ENCODE peak calls at places on chromosomes 1 and 21, in four cellular contexts. One of them, this sample, is unnamed.

GRCh38 chr21:34639882-34640788 is 25.2 kb upstream of the RCAN1 start:
- DNase-seq in Peyer's patch: no peak
- DNase-seq in DND-41: peak
- DNase-seq in astrocyte of the cerebellum: no peak
- DNase-seq in this sample: no peak

GRCh38 chr1:214215583-214215982 is 65.4 kb upstream of the SMYD2 start:
- DNase-seq in Peyer's patch: no peak
- DNase-seq in DND-41: no peak
- DNase-seq in astrocyte of the cerebellum: no peak
- DNase-seq in this sample: no peak

GRCh38 chr21:34132905-34133304 is 59.5 kb downstream of the MRPS6 start:
- DNase-seq in Peyer's patch: no peak
- DNase-seq in DND-41: no peak
- DNase-seq in astrocyte of the cerebellum: no peak
- DNase-seq in this sample: no peak

GRCh38 chr1:63795455-63795854 is 21.6 kb downstream of the ROR1 start:
- DNase-seq in Peyer's patch: no peak
- DNase-seq in DND-41: no peak
- DNase-seq in astrocyte of the cerebellum: no peak
- DNase-seq in this sample: no peak

GRCh38 chr1:181127898-181128453 is 39.5 kb downstream of the IER5 start:
- DNase-seq in Peyer's patch: no peak
- DNase-seq in DND-41: no peak
- DNase-seq in astrocyte of the cerebellum: no peak
- DNase-seq in this sample: no peak

GRCh38 chr1:173393655-173393993 is 83.5 kb upstream of the PRDX6 start:
- DNase-seq in Peyer's patch: no peak
- DNase-seq in DND-41: no peak
- DNase-seq in astrocyte of the cerebellum: no peak
- DNase-seq in this sample: peak

GRCh38 chr1:75134656-75134938 is 409 bp downstream of the LHX8 start:
- DNase-seq in Peyer's patch: no peak
- DNase-seq in DND-41: no peak
- DNase-seq in astrocyte of the cerebellum: no peak
- DNase-seq in this sample: no peak

GRCh38 chr1:59751801-59752200 is 62.9 kb upstream of the HOOK1 start:
- DNase-seq in Peyer's patch: no peak
- DNase-seq in DND-41: no peak
- DNase-seq in astrocyte of the cerebellum: no peak
- DNase-seq in this sample: no peak

GRCh38 chr1:54332781-54333585 is 73.2 kb downstream of the SSBP3 start:
- DNase-seq in Peyer's patch: no peak
- DNase-seq in DND-41: no peak
- DNase-seq in astrocyte of the cerebellum: no peak
- DNase-seq in this sample: no peak

GRCh38 chr1:79556189-79556588 is 549.7 kb upstream of the ADGRL4 start:
- DNase-seq in Peyer's patch: no peak
- DNase-seq in DND-41: no peak
- DNase-seq in astrocyte of the cerebellum: no peak
- DNase-seq in this sample: no peak

GRCh38 chr1:22850681-22851080 is 122.0 kb downstream of the LACTBL1 start:
- DNase-seq in Peyer's patch: peak
- DNase-seq in DND-41: no peak
- DNase-seq in astrocyte of the cerebellum: no peak
- DNase-seq in this sample: no peak

GRCh38 chr1:99748419-99748818 is 18.0 kb downstream of the FRRS1 start:
- DNase-seq in Peyer's patch: peak
- DNase-seq in DND-41: no peak
- DNase-seq in astrocyte of the cerebellum: no peak
- DNase-seq in this sample: no peak

GRCh38 chr21:21111309-21111920 is 113.2 kb downstream of the NCAM2 start:
- DNase-seq in Peyer's patch: no peak
- DNase-seq in DND-41: no peak
- DNase-seq in astrocyte of the cerebellum: no peak
- DNase-seq in this sample: no peak

GRCh38 chr1:90820727-90821126 is 103.6 kb upstream of the BARHL2 start:
- DNase-seq in Peyer's patch: no peak
- DNase-seq in DND-41: no peak
- DNase-seq in astrocyte of the cerebellum: no peak
- DNase-seq in this sample: no peak

GRCh38 chr1:198680174-198680871 is 41.5 kb downstream of the PTPRC start:
- DNase-seq in Peyer's patch: peak
- DNase-seq in DND-41: peak
- DNase-seq in astrocyte of the cerebellum: no peak
- DNase-seq in this sample: no peak

GRCh38 chr1:78121650-78122210 is 76.0 kb downstream of the GIPC2 start:
- DNase-seq in Peyer's patch: no peak
- DNase-seq in DND-41: no peak
- DNase-seq in astrocyte of the cerebellum: no peak
- DNase-seq in this sample: no peak

GRCh38 chr1:197775282-197776262 is at the start of gene DENND1B:
- DNase-seq in Peyer's patch: peak
- DNase-seq in DND-41: peak
- DNase-seq in astrocyte of the cerebellum: peak
- DNase-seq in this sample: peak

GRCh38 chr1:55050283-55050682 is 10.9 kb downstream of the PCSK9 start:
- DNase-seq in Peyer's patch: peak
- DNase-seq in DND-41: no peak
- DNase-seq in astrocyte of the cerebellum: peak
- DNase-seq in this sample: peak

GRCh38 chr1:115437146-115437639 is 99.1 kb upstream of the NGF start:
- DNase-seq in Peyer's patch: no peak
- DNase-seq in DND-41: no peak
- DNase-seq in astrocyte of the cerebellum: no peak
- DNase-seq in this sample: no peak

DNA sequence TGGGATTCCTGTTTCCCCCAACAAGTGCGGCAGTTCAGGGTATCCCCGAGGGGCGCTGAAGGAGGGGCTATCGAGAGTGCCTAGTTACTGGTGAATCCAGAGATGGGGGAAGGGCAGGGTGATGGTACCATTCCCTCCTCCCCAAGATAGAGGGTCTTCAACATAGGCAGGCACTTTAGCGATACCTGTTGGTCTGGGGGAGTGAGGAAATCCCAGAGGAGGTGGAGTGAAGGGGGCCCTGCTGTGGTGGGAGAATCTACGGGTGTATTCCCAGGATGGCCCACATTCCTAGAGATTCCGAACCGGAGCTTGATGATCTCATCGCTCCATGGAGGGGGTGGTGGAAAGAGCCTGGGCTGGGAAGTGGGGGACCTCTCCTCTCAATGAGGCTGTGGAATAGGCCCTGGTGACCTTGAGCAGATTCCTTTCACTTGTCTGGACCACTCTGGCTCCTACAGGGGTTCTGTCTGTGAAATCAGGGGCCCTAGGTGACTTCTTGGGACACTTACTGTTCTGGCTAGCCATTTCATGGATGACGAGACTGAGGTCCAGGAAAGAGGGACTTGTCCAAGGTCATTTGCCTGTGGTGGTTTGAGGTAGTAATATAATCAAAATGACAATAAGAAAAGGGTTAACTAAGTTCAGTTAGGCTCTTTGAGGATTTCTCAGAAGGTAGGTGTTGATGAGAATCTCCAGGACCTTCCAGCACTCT is 52.7 kb upstream of the SYNC start:
- DNase-seq in Peyer's patch: no peak
- DNase-seq in DND-41: no peak
- DNase-seq in astrocyte of the cerebellum: no peak
- DNase-seq in this sample: no peak
- H3K4me3 ChIP-seq in Peyer's patch: peak
- H3K4me3 ChIP-seq in DND-41: no peak
- H3K4me3 ChIP-seq in astrocyte of the cerebellum: peak
- H3K4me3 ChIP-seq in this sample: no peak

GRCh38 chr1:111658622-111659021 is 39.0 kb downstream of the RAP1A start:
- DNase-seq in Peyer's patch: no peak
- DNase-seq in DND-41: no peak
- DNase-seq in astrocyte of the cerebellum: no peak
- DNase-seq in this sample: no peak

GRCh38 chr1:111653695-111654094 is 34.1 kb downstream of the RAP1A start:
- DNase-seq in Peyer's patch: no peak
- DNase-seq in DND-41: no peak
- DNase-seq in astrocyte of the cerebellum: no peak
- DNase-seq in this sample: no peak

GRCh38 chr1:111660204-111661150 is 40.9 kb downstream of the RAP1A start:
- DNase-seq in Peyer's patch: no peak
- DNase-seq in DND-41: no peak
- DNase-seq in astrocyte of the cerebellum: no peak
- DNase-seq in this sample: no peak

GRCh38 chr1:111654839-111655238 is 35.2 kb downstream of the RAP1A start:
- DNase-seq in Peyer's patch: no peak
- DNase-seq in DND-41: no peak
- DNase-seq in astrocyte of the cerebellum: no peak
- DNase-seq in this sample: no peak

GRCh38 chr1:111656093-111657017 is 36.8 kb downstream of the RAP1A start:
- DNase-seq in Peyer's patch: no peak
- DNase-seq in DND-41: no peak
- DNase-seq in astrocyte of the cerebellum: peak
- DNase-seq in this sample: peak
- TF ChIP-seq CTCF in Peyer's patch: peak
- TF ChIP-seq CTCF in DND-41: peak
- TF ChIP-seq CTCF in astrocyte of the cerebellum: peak
- TF ChIP-seq CTCF in this sample: peak

GRCh38 chr1:108816049-108816882 is 40.6 kb downstream of the AKNAD1 start:
- DNase-seq in Peyer's patch: peak
- DNase-seq in DND-41: no peak
- DNase-seq in astrocyte of the cerebellum: peak
- DNase-seq in this sample: peak
- H3K4me3 ChIP-seq in Peyer's patch: peak
- H3K4me3 ChIP-seq in DND-41: no peak
- H3K4me3 ChIP-seq in astrocyte of the cerebellum: peak
- H3K4me3 ChIP-seq in this sample: peak

GRCh38 chr21:16775056-16775455 is 737.8 kb upstream of the CXADR start:
- DNase-seq in Peyer's patch: no peak
- DNase-seq in DND-41: no peak
- DNase-seq in astrocyte of the cerebellum: no peak
- DNase-seq in this sample: no peak
- TF ChIP-seq CTCF in Peyer's patch: no peak
- TF ChIP-seq CTCF in DND-41: no peak
- TF ChIP-seq CTCF in astrocyte of the cerebellum: no peak
- TF ChIP-seq CTCF in this sample: no peak

GRCh38 chr1:166843769-166844596 is 4.7 kb downstream of the POGK start:
- DNase-seq in Peyer's patch: no peak
- DNase-seq in DND-41: no peak
- DNase-seq in astrocyte of the cerebellum: no peak
- DNase-seq in this sample: no peak

GRCh38 chr1:166838766-166839599 is at the start of gene POGK:
- DNase-seq in Peyer's patch: peak
- DNase-seq in DND-41: peak
- DNase-seq in astrocyte of the cerebellum: peak
- DNase-seq in this sample: peak

GRCh38 chr1:166843322-166843721 is 4.0 kb downstream of the POGK start:
- DNase-seq in Peyer's patch: no peak
- DNase-seq in DND-41: no peak
- DNase-seq in astrocyte of the cerebellum: no peak
- DNase-seq in this sample: no peak

GRCh38 chr1:166839600-166840308 is 479 bp downstream of the POGK start:
- DNase-seq in Peyer's patch: peak
- DNase-seq in DND-41: peak
- DNase-seq in astrocyte of the cerebellum: no peak
- DNase-seq in this sample: no peak

DNA sequence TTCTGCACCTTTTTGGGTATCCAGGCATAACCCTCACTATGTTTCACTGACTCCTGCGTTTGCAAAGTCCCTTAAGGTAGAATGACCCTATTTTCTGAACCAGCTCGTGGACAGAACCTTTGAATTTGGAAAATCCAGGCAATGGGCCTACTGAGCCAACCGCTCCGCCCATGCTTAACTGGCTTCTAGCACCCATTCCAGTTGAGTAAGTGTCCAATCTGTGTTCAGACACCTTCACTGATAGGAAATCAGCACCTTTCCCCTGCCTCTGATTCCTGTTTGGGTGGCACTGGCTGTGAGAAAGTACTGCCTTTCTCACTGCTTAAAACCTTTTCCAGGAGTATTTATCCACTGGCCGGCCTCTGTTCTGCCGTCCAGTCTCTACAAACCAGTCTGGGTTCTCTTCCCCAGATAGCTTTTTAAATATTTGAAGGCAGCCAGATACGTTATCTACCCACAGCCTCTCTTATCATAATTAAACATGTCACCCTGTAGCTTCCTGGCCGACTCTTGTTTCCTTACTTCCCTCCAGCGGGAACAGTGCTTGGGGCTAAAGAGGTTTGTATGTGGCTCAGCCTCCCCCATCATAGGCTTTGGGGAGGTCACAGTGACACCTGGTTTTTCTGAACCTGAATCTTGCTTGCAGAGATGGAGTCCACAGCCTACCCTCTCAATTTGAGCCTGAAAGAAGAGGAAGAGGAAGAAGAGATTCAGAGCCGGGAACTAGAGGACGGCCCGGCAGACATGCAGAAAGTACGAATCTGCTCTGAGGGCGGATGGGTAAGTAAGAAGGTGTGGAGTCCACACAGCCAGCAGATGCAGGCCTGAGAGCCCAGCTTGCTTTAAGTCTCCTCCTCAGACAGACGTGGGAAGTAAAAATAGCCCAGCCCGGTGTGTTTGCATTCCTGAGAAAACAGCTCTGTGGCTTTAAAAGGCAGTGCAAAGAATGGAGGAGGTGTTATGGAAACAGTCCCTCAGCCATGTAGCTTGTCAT is 1.3 kb downstream of the POGK start:
- DNase-seq in Peyer's patch: no peak
- DNase-seq in DND-41: no peak
- DNase-seq in astrocyte of the cerebellum: no peak
- DNase-seq in this sample: no peak
- H3K4me3 ChIP-seq in Peyer's patch: peak
- H3K4me3 ChIP-seq in DND-41: peak
- H3K4me3 ChIP-seq in astrocyte of the cerebellum: peak
- H3K4me3 ChIP-seq in this sample: peak

GRCh38 chr1:50968021-50968883 is 1.8 kb upstream of the CDKN2C start:
- DNase-seq in Peyer's patch: peak
- DNase-seq in DND-41: peak
- DNase-seq in astrocyte of the cerebellum: peak
- DNase-seq in this sample: peak
- TF ChIP-seq CTCF in Peyer's patch: peak
- TF ChIP-seq CTCF in DND-41: peak
- TF ChIP-seq CTCF in astrocyte of the cerebellum: peak
- TF ChIP-seq CTCF in this sample: peak

GRCh38 chr1:221169447-221169889 is 290.2 kb downstream of the HLX start:
- DNase-seq in Peyer's patch: no peak
- DNase-seq in DND-41: no peak
- DNase-seq in astrocyte of the cerebellum: peak
- DNase-seq in this sample: no peak
- H3K4me3 ChIP-seq in Peyer's patch: no peak
- H3K4me3 ChIP-seq in DND-41: no peak
- H3K4me3 ChIP-seq in astrocyte of the cerebellum: no peak
- H3K4me3 ChIP-seq in this sample: no peak

This sample was measured in AG09309.